ENCODE peak calls at places on chromosomes 11 and 22, in six cellular contexts. One of them, this sample, is unnamed.

GRCh38 chr11:71282581-71283351 is 30.4 kb upstream of the SHANK2 start:
- DNase-seq in GM03348: no peak
- DNase-seq in cardiac fibroblast: no peak
- DNase-seq in amygdala: no peak
- DNase-seq in occipital lobe: no peak
- DNase-seq in CD4-positive, alpha-beta T cell: no peak
- DNase-seq in this sample: no peak

GRCh38 chr11:118126082-118126838 is 26.4 kb downstream of the SCN4B start:
- DNase-seq in amygdala: no peak
- DNase-seq in occipital lobe: no peak
- DNase-seq in cardiac fibroblast: no peak
- DNase-seq in CD4-positive, alpha-beta T cell: no peak
- DNase-seq in GM03348: no peak
- DNase-seq in this sample: no peak

GRCh38 chr11:97471480-97471879 is 1081.7 kb downstream of the JRKL start:
- DNase-seq in amygdala: no peak
- DNase-seq in CD4-positive, alpha-beta T cell: no peak
- DNase-seq in GM03348: no peak
- DNase-seq in occipital lobe: no peak
- DNase-seq in cardiac fibroblast: no peak
- DNase-seq in this sample: no peak

GRCh38 chr11:73907191-73907590 is 30.4 kb downstream of the PAAF1 start:
- DNase-seq in CD4-positive, alpha-beta T cell: no peak
- DNase-seq in GM03348: peak; percentile 33
- DNase-seq in amygdala: no peak
- DNase-seq in occipital lobe: no peak
- DNase-seq in cardiac fibroblast: peak; percentile 59
- DNase-seq in this sample: no peak

GRCh38 chr11:66857234-66857926 is 516 bp downstream of the LRFN4 start:
- DNase-seq in GM03348: no peak
- DNase-seq in occipital lobe: no peak
- DNase-seq in cardiac fibroblast: no peak
- DNase-seq in amygdala: no peak
- DNase-seq in CD4-positive, alpha-beta T cell: no peak
- DNase-seq in this sample: no peak

GRCh38 chr22:43110444-43110926 is at the start of gene BIK:
- DNase-seq in amygdala: no peak
- DNase-seq in cardiac fibroblast: peak; percentile 31
- DNase-seq in occipital lobe: no peak
- DNase-seq in CD4-positive, alpha-beta T cell: peak; percentile 30
- DNase-seq in GM03348: peak; percentile 71
- DNase-seq in this sample: peak; percentile 26

GRCh38 chr22:27245056-27245455 is 556.5 kb downstream of the MN1 start:
- DNase-seq in CD4-positive, alpha-beta T cell: no peak
- DNase-seq in GM03348: no peak
- DNase-seq in occipital lobe: no peak
- DNase-seq in cardiac fibroblast: no peak
- DNase-seq in amygdala: no peak
- DNase-seq in this sample: no peak

GRCh38 chr11:134488512-134488911 is 76.5 kb upstream of the B3GAT1 start:
- DNase-seq in occipital lobe: no peak
- DNase-seq in amygdala: no peak
- DNase-seq in CD4-positive, alpha-beta T cell: no peak
- DNase-seq in GM03348: no peak
- DNase-seq in cardiac fibroblast: no peak
- DNase-seq in this sample: no peak

GRCh38 chr22:41197046-41197807 is 7.9 kb upstream of the L3MBTL2 start:
- DNase-seq in GM03348: peak; percentile 96
- DNase-seq in CD4-positive, alpha-beta T cell: peak; percentile 69
- DNase-seq in amygdala: peak; percentile 78
- DNase-seq in cardiac fibroblast: peak; percentile 50
- DNase-seq in occipital lobe: peak; percentile 74
- DNase-seq in this sample: peak; percentile 76

GRCh38 chr22:19048531-19048930 is 73.7 kb downstream of the DGCR2 start:
- DNase-seq in amygdala: no peak
- DNase-seq in CD4-positive, alpha-beta T cell: no peak
- DNase-seq in cardiac fibroblast: no peak
- DNase-seq in GM03348: no peak
- DNase-seq in occipital lobe: no peak
- DNase-seq in this sample: no peak

GRCh38 chr11:73374130-73374529 is 2.1 kb upstream of the RELT start:
- DNase-seq in occipital lobe: no peak
- DNase-seq in cardiac fibroblast: no peak
- DNase-seq in GM03348: no peak
- DNase-seq in CD4-positive, alpha-beta T cell: no peak
- DNase-seq in amygdala: no peak
- DNase-seq in this sample: no peak

This sample was measured in activated T-helper 2 cell treated with anti-CD3 and anti-CD28 coated beads, Interferon-gamma antibody, Interleukin-2, Interleukin-4, amounts not matched to agents 10 μg/mL and 5 μg/mL and 100 μg/mL, durations not matched to agents 14 hours and 24 hours and 36 hours.